ENCODE peak calls at places on chromosomes 2 and 18, in five cellular contexts. D, N, J, Q and V are unnamed samples.

GRCh38 chr2:128435576-128436497 is 117.2 kb upstream of the HS6ST1 start:
- DNase-seq in D (no peak), N (no peak), Q (no peak), J (no peak), V (no peak)

GRCh38 chr2:47065771-47066380 is 89.2 kb downstream of the STPG4 start:
- DNase-seq in D (no peak), Q (no peak), N (no peak), J (peak), V (no peak)

GRCh38 chr18:12005542-12006487 is 24.5 kb downstream of the IMPA2 start:
- DNase-seq in Q (no peak), N (no peak), D (no peak), J (no peak), V (no peak)

GRCh38 chr2:156380117-156380645 is 47.7 kb upstream of the NR4A2 start:
- DNase-seq in N (no peak), J (peak), D (no peak), Q (peak), V (no peak)

GRCh38 chr2:142716463-142717242 is 160.8 kb upstream of the KYNU start:
- DNase-seq in J (peak), Q (no peak), N (peak), D (no peak), V (no peak)

GRCh38 chr2:460861-461260 is 173.0 kb upstream of the ALKAL2 start:
- DNase-seq in Q (no peak), J (no peak), N (no peak), D (no peak), V (no peak)

GRCh38 chr2:190986221-190986953 is 27.6 kb downstream of the STAT1 start:
- DNase-seq in J (no peak), N (peak), D (no peak), Q (peak), V (no peak)

GRCh38 chr2:25332571-25332970 is 9.2 kb downstream of the DNMT3A start:
- DNase-seq in Q (no peak), N (no peak), J (no peak), D (no peak), V (no peak)

GRCh38 chr2:83874066-83874465 is 585.0 kb downstream of the SUCLG1 start:
- DNase-seq in D (no peak), J (no peak), Q (no peak), N (no peak), V (no peak)

GRCh38 chr18:31596081-31596872 is 4.6 kb downstream of the TTR start:
- DNase-seq in Q (no peak), J (peak), D (no peak), N (no peak), V (no peak)

GRCh38 chr2:191910518-191910917 is 63.6 kb upstream of the CAVIN2 start:
- DNase-seq in N (no peak), D (no peak), J (peak), Q (no peak), V (no peak)

GRCh38 chr2:42793314-42794270 is 1.2 kb upstream of the HAAO start:
- DNase-seq in J (no peak), N (no peak), D (no peak), Q (no peak), V (peak)

GRCh38 chr2:156430236-156430977 is 5.8 kb upstream of the GPD2 start:
- DNase-seq in D (no peak), N (no peak), J (peak), Q (no peak), V (no peak)

GRCh38 chr18:57434536-57435494 is at the start of gene ONECUT2:
- DNase-seq in D (peak), J (peak), N (peak), Q (peak), V (peak)

GRCh38 chr2:43184339-43184895 is 42.0 kb downstream of the ZFP36L2 start:
- DNase-seq in Q (peak), N (no peak), J (peak), D (no peak), V (no peak)

GRCh38 chr2:147610491-147611050 is 234.3 kb upstream of the ACVR2A start:
- DNase-seq in N (no peak), Q (no peak), D (no peak), J (no peak), V (no peak)

GRCh38 chr2:118835739-118836410 is 11.6 kb downstream of the EN1 start:
- DNase-seq in Q (no peak), J (no peak), D (no peak), N (no peak), V (no peak)

GRCh38 chr2:240708457-240708856 is 16.8 kb downstream of the AQP12A start:
- DNase-seq in N (no peak), J (no peak), Q (no peak), D (no peak), V (no peak)

GRCh38 chr2:234269769-234270204 is 219.3 kb downstream of the SPP2 start:
- DNase-seq in N (no peak), J (peak), Q (no peak), D (no peak), V (no peak)

GRCh38 chr2:25592766-25593292 is 80.5 kb downstream of the DTNB start:
- DNase-seq in Q (no peak), D (no peak), N (no peak), J (no peak), V (no peak)

GRCh38 chr2:128260239-128261138 is 58.2 kb downstream of the HS6ST1 start:
- DNase-seq in Q (no peak), N (no peak), J (peak), D (no peak), V (peak)

GRCh38 chr2:238158807-238159539 is at the start of gene ERFE:
- DNase-seq in Q (peak), D (no peak), J (peak), N (peak), V (no peak)

GRCh38 chr2:28674062-28674712 is 77.4 kb upstream of the PPP1CB start:
- DNase-seq in N (no peak), D (no peak), J (peak), Q (no peak), V (no peak)

GRCh38 chr2:24893934-24894333 is 26.1 kb downstream of the ADCY3 start:
- DNase-seq in Q (no peak), N (no peak), D (no peak), J (peak), V (no peak)

GRCh38 chr2:173290518-173290917 is 64.2 kb upstream of the CDCA7 start:
- DNase-seq in J (no peak), Q (peak), D (no peak), N (no peak), V (no peak)

GRCh38 chr2:120316071-120316470 is 29.9 kb upstream of the INHBB start:
- DNase-seq in N (no peak), Q (no peak), J (no peak), D (no peak), V (no peak)

GRCh38 chr2:113027691-113028090 is 22.4 kb downstream of the IL36A start:
- DNase-seq in J (no peak), N (no peak), Q (no peak), D (no peak), V (no peak)

GRCh38 chr2:160076935-160077334 is 14.5 kb upstream of the PLA2R1 start:
- DNase-seq in N (no peak), D (no peak), Q (no peak), J (no peak), V (no peak)

GRCh38 chr2:67268806-67269205 is 128.3 kb upstream of the ETAA1 start:
- DNase-seq in J (peak), Q (no peak), D (no peak), N (no peak), V (no peak)